ENCODE peak calls at places on chromosomes 1 and 21, in four cellular contexts. One of them, this sample, is unnamed.

GRCh38 chr1:19232526-19232851 is 18.8 kb downstream of the EMC1 start:
- DNase-seq in T1000: no peak
- DNase-seq in NCI-H510A treated with DMSO at 0.1 percent for 48 hours: no peak
- DNase-seq in AG10803: peak
- DNase-seq in this sample: no peak

GRCh38 chr1:156421062-156421938 is 52.3 kb downstream of the RHBG start:
- DNase-seq in T1000: no peak
- DNase-seq in NCI-H510A treated with DMSO at 0.1 percent for 48 hours: peak
- DNase-seq in AG10803: peak
- DNase-seq in this sample: peak

GRCh38 chr1:234368320-234369032 is 4.8 kb upstream of the COA6 start:
- DNase-seq in T1000: no peak
- DNase-seq in NCI-H510A treated with DMSO at 0.1 percent for 48 hours: no peak
- DNase-seq in AG10803: no peak
- DNase-seq in this sample: no peak

GRCh38 chr1:204213668-204214662 is at the start of gene GOLT1A:
- DNase-seq in T1000: peak
- DNase-seq in NCI-H510A treated with DMSO at 0.1 percent for 48 hours: no peak
- DNase-seq in AG10803: peak
- DNase-seq in this sample: peak

GRCh38 chr1:215082532-215083407 is at the start of gene KCNK2:
- DNase-seq in T1000: no peak
- DNase-seq in NCI-H510A treated with DMSO at 0.1 percent for 48 hours: peak
- DNase-seq in AG10803: peak
- DNase-seq in this sample: no peak

GRCh38 chr1:246300653-246301549 is 206.2 kb downstream of the SMYD3 start:
- DNase-seq in T1000: no peak
- DNase-seq in NCI-H510A treated with DMSO at 0.1 percent for 48 hours: no peak
- DNase-seq in AG10803: no peak
- DNase-seq in this sample: no peak

GRCh38 chr1:175080030-175080429 is 12.4 kb downstream of the TNN start:
- DNase-seq in T1000: no peak
- DNase-seq in NCI-H510A treated with DMSO at 0.1 percent for 48 hours: no peak
- DNase-seq in AG10803: no peak
- DNase-seq in this sample: no peak

GRCh38 chr21:43824250-43824882 is 35.0 kb downstream of the RRP1 start:
- DNase-seq in T1000: no peak
- DNase-seq in NCI-H510A treated with DMSO at 0.1 percent for 48 hours: no peak
- DNase-seq in AG10803: peak
- DNase-seq in this sample: peak

GRCh38 chr21:46093668-46094400 is 4.1 kb upstream of the COL6A2 start:
- DNase-seq in T1000: no peak
- DNase-seq in NCI-H510A treated with DMSO at 0.1 percent for 48 hours: no peak
- DNase-seq in AG10803: no peak
- DNase-seq in this sample: no peak

GRCh38 chr1:204418174-204419063 is 6.8 kb upstream of the PPP1R15B start:
- DNase-seq in T1000: no peak
- DNase-seq in NCI-H510A treated with DMSO at 0.1 percent for 48 hours: no peak
- DNase-seq in AG10803: peak
- DNase-seq in this sample: no peak

GRCh38 chr1:54407957-54408700 is 1.9 kb upstream of the SSBP3 start:
- DNase-seq in T1000: peak
- DNase-seq in NCI-H510A treated with DMSO at 0.1 percent for 48 hours: no peak
- DNase-seq in AG10803: peak
- DNase-seq in this sample: peak

GRCh38 chr1:153404086-153404635 is 12.2 kb upstream of the S100A7A start:
- DNase-seq in T1000: no peak
- DNase-seq in NCI-H510A treated with DMSO at 0.1 percent for 48 hours: no peak
- DNase-seq in AG10803: no peak
- DNase-seq in this sample: no peak

GRCh38 chr1:164092603-164093353 is 466.2 kb upstream of the PBX1 start:
- DNase-seq in T1000: no peak
- DNase-seq in NCI-H510A treated with DMSO at 0.1 percent for 48 hours: no peak
- DNase-seq in AG10803: no peak
- DNase-seq in this sample: no peak

GRCh38 chr1:32900956-32901822 is at the start of gene TMEM54:
- DNase-seq in T1000: no peak
- DNase-seq in NCI-H510A treated with DMSO at 0.1 percent for 48 hours: peak
- DNase-seq in AG10803: no peak
- DNase-seq in this sample: no peak

GRCh38 chr21:38789275-38789674 is 16.5 kb upstream of the ETS2 start:
- DNase-seq in T1000: no peak
- DNase-seq in NCI-H510A treated with DMSO at 0.1 percent for 48 hours: no peak
- DNase-seq in AG10803: no peak
- DNase-seq in this sample: no peak

GRCh38 chr1:119293777-119294176 is 74.8 kb upstream of the HAO2 start:
- DNase-seq in T1000: no peak
- DNase-seq in NCI-H510A treated with DMSO at 0.1 percent for 48 hours: no peak
- DNase-seq in AG10803: no peak
- DNase-seq in this sample: no peak

GRCh38 chr1:27316860-27317259 is 5.1 kb upstream of the TMEM222 start:
- DNase-seq in T1000: no peak
- DNase-seq in NCI-H510A treated with DMSO at 0.1 percent for 48 hours: no peak
- DNase-seq in AG10803: no peak
- DNase-seq in this sample: no peak

GRCh38 chr21:38639782-38640750 is 141.8 kb upstream of the ERG start:
- DNase-seq in T1000: no peak
- DNase-seq in NCI-H510A treated with DMSO at 0.1 percent for 48 hours: no peak
- DNase-seq in AG10803: no peak
- DNase-seq in this sample: no peak

GRCh38 chr1:23559136-23559984 is at the start of gene ID3:
- DNase-seq in T1000: peak
- DNase-seq in NCI-H510A treated with DMSO at 0.1 percent for 48 hours: peak
- DNase-seq in AG10803: peak
- DNase-seq in this sample: peak

GRCh38 chr1:160844447-160845232 is 18.0 kb downstream of the CD244 start:
- DNase-seq in T1000: no peak
- DNase-seq in NCI-H510A treated with DMSO at 0.1 percent for 48 hours: no peak
- DNase-seq in AG10803: no peak
- DNase-seq in this sample: no peak

GRCh38 chr1:177092001-177092400 is 72.5 kb downstream of the ASTN1 start:
- DNase-seq in T1000: no peak
- DNase-seq in NCI-H510A treated with DMSO at 0.1 percent for 48 hours: no peak
- DNase-seq in AG10803: no peak
- DNase-seq in this sample: no peak

GRCh38 chr1:114353233-114353632 is 157.8 kb downstream of the TRIM33 start:
- DNase-seq in T1000: no peak
- DNase-seq in NCI-H510A treated with DMSO at 0.1 percent for 48 hours: peak
- DNase-seq in AG10803: peak
- DNase-seq in this sample: no peak

GRCh38 chr1:237038211-237038610 is 3.8 kb upstream of the RYR2 start:
- DNase-seq in T1000: no peak
- DNase-seq in NCI-H510A treated with DMSO at 0.1 percent for 48 hours: no peak
- DNase-seq in AG10803: no peak
- DNase-seq in this sample: no peak

GRCh38 chr1:186272486-186272885 is 102.6 kb downstream of the TPR start:
- DNase-seq in T1000: no peak
- DNase-seq in NCI-H510A treated with DMSO at 0.1 percent for 48 hours: no peak
- DNase-seq in AG10803: peak
- DNase-seq in this sample: no peak

GRCh38 chr1:211520641-211521040 is 28.7 kb upstream of the RD3 start:
- DNase-seq in T1000: no peak
- DNase-seq in NCI-H510A treated with DMSO at 0.1 percent for 48 hours: no peak
- DNase-seq in AG10803: no peak
- DNase-seq in this sample: no peak

GRCh38 chr1:98794196-98794886 is 132.8 kb downstream of the SNX7 start:
- DNase-seq in T1000: peak
- DNase-seq in NCI-H510A treated with DMSO at 0.1 percent for 48 hours: peak
- DNase-seq in AG10803: peak
- DNase-seq in this sample: peak

GRCh38 chr1:51535006-51535592 is 16.0 kb upstream of the EPS15 start:
- DNase-seq in T1000: no peak
- DNase-seq in NCI-H510A treated with DMSO at 0.1 percent for 48 hours: peak
- DNase-seq in AG10803: peak
- DNase-seq in this sample: peak

GRCh38 chr1:81432654-81433109 is 368.1 kb upstream of the ADGRL2 start:
- DNase-seq in T1000: no peak
- DNase-seq in NCI-H510A treated with DMSO at 0.1 percent for 48 hours: no peak
- DNase-seq in AG10803: no peak
- DNase-seq in this sample: no peak

GRCh38 chr1:166813508-166814223 is 25.6 kb upstream of the POGK start:
- DNase-seq in T1000: no peak
- DNase-seq in NCI-H510A treated with DMSO at 0.1 percent for 48 hours: no peak
- DNase-seq in AG10803: no peak
- DNase-seq in this sample: no peak

GRCh38 chr21:22490044-22490443 is 1491.8 kb downstream of the NCAM2 start:
- DNase-seq in T1000: no peak
- DNase-seq in NCI-H510A treated with DMSO at 0.1 percent for 48 hours: no peak
- DNase-seq in AG10803: no peak
- DNase-seq in this sample: no peak

GRCh38 chr21:36194024-36194423 is 37.4 kb downstream of the DOP1B start:
- DNase-seq in T1000: no peak
- DNase-seq in NCI-H510A treated with DMSO at 0.1 percent for 48 hours: peak
- DNase-seq in AG10803: peak
- DNase-seq in this sample: no peak

GRCh38 chr1:2962541-2962940 is 58.7 kb upstream of the ACTRT2 start:
- DNase-seq in T1000: no peak
- DNase-seq in NCI-H510A treated with DMSO at 0.1 percent for 48 hours: no peak
- DNase-seq in AG10803: no peak
- DNase-seq in this sample: no peak

This sample was measured in SJSA1.